ENCODE peak calls at places on chromosomes 12 and 14, in eight cellular contexts. I is brain microvascular endothelial cell, M is IMR-90, W is A549, D is transverse colon, A is foreskin fibroblast, U is bronchial epithelial cell, O is BE2C. J is an unnamed sample.

GRCh38 chr12:67645571-67645970 is 3.0 kb upstream of the DYRK2 start:
- DNase-seq in I (no peak), M (peak), W (no peak), D (no peak), A (peak), U (peak), O (no peak), J (no peak)

GRCh38 chr12:9940370-9940769 is 8.2 kb upstream of the CLEC2A start:
- DNase-seq in I (no peak), M (peak), W (no peak), D (no peak), A (no peak), U (no peak), O (no peak), J (no peak)

GRCh38 chr14:68843471-68844209 is 50.8 kb upstream of the ZFP36L1 start:
- DNase-seq in I (peak), M (peak), W (peak), D (peak), A (peak), U (peak), O (peak), J (peak)

GRCh38 chr12:4829161-4829792 is 80.4 kb upstream of the KCNA1 start:
- DNase-seq in I (no peak), M (no peak), W (no peak), D (no peak), A (no peak), U (no peak), O (no peak), J (no peak)

GRCh38 chr12:113818833-113819232 is 147.3 kb downstream of the RBM19 start:
- DNase-seq in I (no peak), M (no peak), W (peak), D (no peak), A (peak), U (no peak), O (peak), J (no peak)

GRCh38 chr12:48235796-48236333 is 32.8 kb upstream of the OR10AD1 start:
- DNase-seq in I (no peak), M (no peak), W (no peak), D (no peak), A (no peak), U (no peak), O (no peak), J (no peak)

GRCh38 chr12:41521872-41522379 is 333.8 kb downstream of the PDZRN4 start:
- DNase-seq in I (peak), M (peak), W (no peak), D (no peak), A (peak), U (peak), O (no peak), J (no peak)

GRCh38 chr14:55546212-55546874 is 33.7 kb upstream of the KTN1 start:
- DNase-seq in I (no peak), M (no peak), W (no peak), D (no peak), A (no peak), U (no peak), O (no peak), J (no peak)

GRCh38 chr14:91354979-91355685 is 62.5 kb downstream of the CCDC88C start:
- DNase-seq in I (no peak), M (no peak), W (peak), D (peak), A (no peak), U (no peak), O (peak), J (no peak)

GRCh38 chr12:62843714-62844113 is 91.2 kb downstream of the PPM1H start:
- DNase-seq in I (no peak), M (no peak), W (no peak), D (no peak), A (no peak), U (no peak), O (no peak), J (no peak)

GRCh38 chr12:53207042-53207441 is at the start of gene ITGB7:
- DNase-seq in I (no peak), M (no peak), W (no peak), D (peak), A (no peak), U (no peak), O (no peak), J (no peak)

GRCh38 chr14:77037886-77038511 is 9.5 kb upstream of the IRF2BPL start:
- DNase-seq in I (no peak), M (no peak), W (no peak), D (peak), A (peak), U (no peak), O (no peak), J (no peak)

GRCh38 chr14:101927859-101928258 is 36.5 kb upstream of the DYNC1H1 start:
- DNase-seq in I (peak), M (peak), W (no peak), D (peak), A (peak), U (peak), O (peak), J (peak)

GRCh38 chr12:114501474-114501807 is 95.5 kb upstream of the TBX5 start:
- DNase-seq in I (no peak), M (no peak), W (no peak), D (no peak), A (no peak), U (no peak), O (no peak), J (no peak)

GRCh38 chr14:100438678-100439592 is 115.8 kb downstream of the SLC25A47 start:
- DNase-seq in I (peak), M (peak), W (peak), D (peak), A (peak), U (peak), O (peak), J (peak)

GRCh38 chr12:120642806-120643205 is 2.4 kb downstream of the CABP1 start:
- DNase-seq in I (no peak), M (peak), W (no peak), D (no peak), A (no peak), U (peak), O (no peak), J (no peak)

GRCh38 chr12:132322206-132323132 is 6.9 kb downstream of the GALNT9 start:
- DNase-seq in I (no peak), M (no peak), W (no peak), D (no peak), A (no peak), U (no peak), O (no peak), J (no peak)

GRCh38 chr14:100329233-100330006 is 6.3 kb downstream of the SLC25A47 start:
- DNase-seq in I (no peak), M (no peak), W (no peak), D (no peak), A (no peak), U (no peak), O (no peak), J (no peak)

GRCh38 chr14:69693145-69693544 is 73.8 kb upstream of the SRSF5 start:
- DNase-seq in I (no peak), M (no peak), W (no peak), D (peak), A (peak), U (no peak), O (no peak), J (no peak)

GRCh38 chr12:52614381-52615207 is 3.8 kb downstream of the KRT73 start:
- DNase-seq in I (no peak), M (no peak), W (no peak), D (no peak), A (no peak), U (peak), O (no peak), J (no peak)

GRCh38 chr12:94832105-94832504 is 171.4 kb downstream of the NDUFA12 start:
- DNase-seq in I (no peak), M (no peak), W (no peak), D (no peak), A (no peak), U (no peak), O (no peak), J (no peak)

GRCh38 chr12:27620121-27620520 is 76.1 kb upstream of the REP15 start:
- DNase-seq in I (no peak), M (no peak), W (no peak), D (no peak), A (no peak), U (no peak), O (no peak), J (no peak)

GRCh38 chr14:36293824-36294223 is 26.6 kb downstream of the MBIP start:
- DNase-seq in I (peak), M (peak), W (no peak), D (no peak), A (peak), U (peak), O (no peak), J (no peak)

GRCh38 chr14:33282181-33282580 is 343.5 kb downstream of the NPAS3 start:
- DNase-seq in I (no peak), M (no peak), W (no peak), D (no peak), A (no peak), U (no peak), O (no peak), J (no peak)

GRCh38 chr12:62190921-62191746 is 69.1 kb upstream of the USP15 start:
- DNase-seq in I (no peak), M (peak), W (no peak), D (no peak), A (no peak), U (no peak), O (no peak), J (no peak)

GRCh38 chr12:118373628-118374027 is 921 bp upstream of the TAOK3 start:
- DNase-seq in I (no peak), M (no peak), W (no peak), D (no peak), A (no peak), U (no peak), O (no peak), J (no peak)

GRCh38 chr12:50211392-50212070 is 44.4 kb upstream of the CERS5 start:
- DNase-seq in I (no peak), M (no peak), W (no peak), D (no peak), A (peak), U (no peak), O (no peak), J (no peak)

GRCh38 chr12:91994208-91994797 is 151.3 kb downstream of the BTG1 start:
- DNase-seq in I (no peak), M (no peak), W (no peak), D (no peak), A (no peak), U (no peak), O (no peak), J (no peak)

GRCh38 chr12:89884917-89885316 is 176.3 kb upstream of the ATP2B1 start:
- DNase-seq in I (no peak), M (no peak), W (no peak), D (no peak), A (no peak), U (no peak), O (no peak), J (no peak)

GRCh38 chr14:52987042-52987441 is 36.2 kb upstream of the FERMT2 start:
- DNase-seq in I (no peak), M (no peak), W (no peak), D (no peak), A (no peak), U (no peak), O (no peak), J (no peak)

GRCh38 chr12:21823581-21823980 is 49.1 kb upstream of the KCNJ8 start:
- DNase-seq in I (no peak), M (no peak), W (no peak), D (no peak), A (no peak), U (no peak), O (no peak), J (no peak)

DNA sequence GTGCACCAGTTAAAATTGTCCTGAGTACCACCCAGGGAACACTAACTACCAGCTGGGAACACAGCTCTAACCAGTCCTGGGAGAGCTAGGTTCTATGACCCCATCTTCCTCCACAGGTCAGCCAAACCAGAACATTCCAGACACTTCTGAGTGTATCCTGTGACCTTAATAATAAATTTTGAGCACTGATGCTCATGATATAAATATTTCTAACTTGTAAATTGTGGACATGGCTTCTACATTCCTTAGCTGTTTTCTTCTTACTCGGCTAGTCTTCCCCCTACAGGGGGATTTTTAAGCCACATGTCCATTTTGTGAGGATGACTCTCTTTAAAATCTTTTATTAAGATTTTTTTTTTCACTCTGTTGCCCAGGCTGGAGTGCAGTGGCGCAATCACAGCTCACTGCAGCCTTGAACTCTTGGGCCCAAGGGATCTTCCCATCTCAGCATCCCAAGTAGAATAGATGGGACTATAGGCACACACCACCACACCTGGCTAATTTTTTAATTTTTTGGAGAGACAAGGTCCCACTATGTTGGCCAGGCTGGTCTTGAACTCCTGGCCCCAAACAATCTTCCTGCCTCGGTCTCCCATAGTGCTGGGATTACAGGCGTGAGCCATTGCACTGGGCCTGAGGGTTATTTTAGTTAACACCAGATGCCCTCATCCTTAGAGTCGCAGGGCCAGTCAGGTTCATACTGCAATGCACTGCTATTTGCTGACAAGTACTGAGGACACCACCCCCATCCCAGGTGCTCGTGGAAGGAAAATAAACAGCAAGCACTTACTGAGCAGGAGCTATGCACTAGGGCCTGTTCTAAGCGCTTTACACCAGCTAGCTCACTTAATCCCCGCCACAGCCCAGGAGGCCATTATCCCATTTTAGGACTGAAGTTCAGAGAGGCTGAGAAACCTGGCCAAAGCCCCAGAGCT is 142.6 kb upstream of the NCOR2 start:
- DNase-seq in I (no peak), M (peak), W (no peak), D (no peak), A (peak), U (no peak), O (no peak), J (no peak)
- TF ChIP-seq CTCF in I (peak), M (peak), W (no peak), D (no peak), A (peak), U (no peak), O (no peak), J (no peak)

GRCh38 chr14:105093426-105094192 is 28.4 kb upstream of the GPR132 start:
- DNase-seq in I (peak), M (peak), W (peak), D (peak), A (peak), U (peak), O (peak), J (no peak)
- TF ChIP-seq CTCF in I (peak), M (peak), W (peak), D (peak), A (peak), U (peak), O (peak), J (no peak)

DNA sequence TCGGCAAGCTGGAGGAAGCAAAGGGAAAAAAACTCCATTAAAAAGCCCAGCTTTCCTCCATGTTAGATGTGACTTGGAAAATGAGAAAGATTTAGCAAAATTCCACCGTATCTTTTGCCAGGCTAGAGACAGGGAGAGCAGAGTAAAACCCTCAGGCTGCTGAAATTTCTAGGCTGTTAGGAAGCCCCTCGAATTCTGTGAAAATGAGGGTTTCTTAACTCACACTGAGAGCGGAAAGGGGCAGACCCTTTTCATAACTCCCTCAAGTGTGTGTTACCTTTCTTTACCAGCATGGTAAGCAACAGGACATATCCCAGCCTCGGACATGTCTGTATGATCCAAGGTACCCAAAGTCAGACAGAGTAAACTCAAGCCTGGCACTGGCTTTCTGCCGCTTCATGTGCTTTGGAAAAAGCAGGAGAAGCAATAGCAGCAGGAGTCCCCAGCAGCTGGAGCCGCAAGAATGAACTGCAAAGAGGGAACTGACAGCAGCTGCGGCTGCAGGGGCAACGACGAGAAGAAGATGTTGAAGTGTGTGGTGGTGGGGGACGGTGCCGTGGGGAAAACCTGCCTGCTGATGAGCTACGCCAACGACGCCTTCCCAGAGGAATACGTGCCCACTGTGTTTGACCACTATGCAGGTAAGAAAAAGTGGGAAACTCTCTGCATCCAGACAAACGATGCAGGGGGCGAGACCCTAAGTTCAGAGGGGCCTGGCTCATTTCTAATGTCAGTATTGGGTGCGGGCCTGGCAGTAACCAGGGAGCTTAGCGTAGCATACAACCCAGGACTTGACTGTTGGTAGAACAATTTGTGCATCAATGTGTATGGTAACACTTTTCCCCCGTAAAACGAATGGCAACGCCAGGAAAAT is at the start of gene RHOJ:
- DNase-seq in I (peak), M (peak), W (no peak), D (peak), A (peak), U (no peak), O (no peak), J (no peak)
- TF ChIP-seq CTCF in I (no peak), M (no peak), W (no peak), D (no peak), A (no peak), U (no peak), O (no peak), J (no peak)

GRCh38 chr14:99233222-99234035 is 38.6 kb downstream of the BCL11B start:
- DNase-seq in I (no peak), M (no peak), W (no peak), D (no peak), A (no peak), U (no peak), O (no peak), J (no peak)
- TF ChIP-seq CTCF in I (no peak), M (no peak), W (no peak), D (no peak), A (no peak), U (no peak), O (no peak), J (no peak)

GRCh38 chr14:58398495-58398894 is 2.8 kb downstream of the TOMM20L start:
- DNase-seq in I (no peak), M (no peak), W (no peak), D (no peak), A (no peak), U (no peak), O (no peak), J (no peak)

GRCh38 chr14:58395565-58395814 is 240 bp upstream of the TOMM20L start:
- DNase-seq in I (no peak), M (no peak), W (peak), D (no peak), A (no peak), U (no peak), O (no peak), J (no peak)

GRCh38 chr14:58398895-58399294 is 3.2 kb downstream of the TOMM20L start:
- DNase-seq in I (no peak), M (no peak), W (no peak), D (no peak), A (no peak), U (no peak), O (no peak), J (no peak)

GRCh38 chr14:58390830-58391229 is 4.9 kb upstream of the TOMM20L start:
- DNase-seq in I (no peak), M (no peak), W (no peak), D (no peak), A (no peak), U (no peak), O (no peak), J (no peak)

GRCh38 chr14:58395815-58396626 is at the start of gene TOMM20L:
- DNase-seq in I (peak), M (peak), W (peak), D (peak), A (peak), U (peak), O (peak), J (peak)
- TF ChIP-seq CTCF in I (peak), M (peak), W (peak), D (no peak), A (peak), U (peak), O (peak), J (peak)

GRCh38 chr14:34875031-34875922 is at the start of gene BAZ1A:
- DNase-seq in I (peak), M (peak), W (peak), D (peak), A (peak), U (peak), O (peak), J (no peak)
- TF ChIP-seq CTCF in I (peak), M (peak), W (no peak), D (peak), A (peak), U (peak), O (peak), J (no peak)

DNA sequence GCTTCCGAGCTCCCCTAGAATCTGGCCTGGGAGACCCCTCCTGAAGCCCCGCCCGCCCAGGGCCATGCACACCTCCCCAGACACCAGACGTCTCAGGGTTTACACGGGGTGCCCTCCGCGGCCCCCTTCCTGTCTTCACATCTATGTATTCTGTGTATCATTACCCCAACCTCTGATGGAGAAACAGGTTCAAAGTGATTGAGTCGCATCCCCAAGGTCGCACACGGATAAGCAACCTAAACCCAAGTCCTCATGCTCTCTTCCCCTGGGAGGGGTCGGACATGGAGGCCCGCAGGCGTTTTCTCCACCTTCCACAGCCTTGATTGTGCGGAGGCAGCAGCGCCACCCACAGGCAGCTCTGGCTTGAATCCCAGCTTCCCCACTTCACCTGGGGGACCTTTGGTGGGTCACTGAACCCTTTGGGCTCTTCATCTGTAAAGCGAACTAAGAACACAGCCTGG is 237.3 kb downstream of the BCL11B start:
- DNase-seq in I (no peak), M (no peak), W (no peak), D (no peak), A (no peak), U (no peak), O (no peak), J (no peak)
- TF ChIP-seq CTCF in I (peak), M (no peak), W (no peak), D (no peak), A (no peak), U (no peak), O (no peak), J (no peak)

GRCh38 chr14:64760146-64760755 is 56.0 kb downstream of the PLEKHG3 start:
- DNase-seq in I (peak), M (peak), W (peak), D (peak), A (peak), U (peak), O (peak), J (no peak)
- TF ChIP-seq CTCF in I (peak), M (peak), W (peak), D (peak), A (peak), U (peak), O (peak), J (no peak)

GRCh38 chr14:103103461-103104388 is 9.2 kb downstream of the EXOC3L4 start:
- DNase-seq in I (no peak), M (peak), W (peak), D (peak), A (peak), U (peak), O (peak), J (no peak)
- TF ChIP-seq CTCF in I (peak), M (peak), W (peak), D (peak), A (no peak), U (peak), O (peak), J (no peak)